ENCODE peak calls at places on chromosome 20, in nine cellular contexts. U is cardiac muscle cell, M is thyroid gland, A is Panc1, C is A673, L is ovary, S is uterus, O is right lobe of liver, H is brain microvascular endothelial cell. X is an unnamed sample.

GRCh38 chr20:43914697-43915208 is at the start of gene TOX2:
- DNase-seq in U (peak; percentile 80), M (peak; percentile 17), A (no peak), C (peak; percentile 83), L (no peak), S (no peak), O (peak; percentile 75), H (no peak), X (no peak)

GRCh38 chr20:54158856-54159418 is 14.8 kb downstream of the CYP24A1 start:
- DNase-seq in U (no peak), M (no peak), A (no peak), C (no peak), L (no peak), S (no peak), O (no peak), H (no peak), X (no peak)

GRCh38 chr20:49901588-49901987 is 13.7 kb downstream of the SPATA2 start:
- DNase-seq in U (peak; percentile 32), M (no peak), A (no peak), C (no peak), L (no peak), S (no peak), O (no peak), H (no peak), X (no peak)

GRCh38 chr20:53990768-53991472 is 79.5 kb downstream of the BCAS1 start:
- DNase-seq in U (no peak), M (no peak), A (no peak), C (no peak), L (no peak), S (no peak), O (no peak), H (no peak), X (no peak)

GRCh38 chr20:21396045-21396893 is 1.1 kb downstream of the NKX2-4 start:
- DNase-seq in U (no peak), M (peak; percentile 15), A (no peak), C (no peak), L (no peak), S (no peak), O (no peak), H (no peak), X (no peak)

GRCh38 chr20:41222299-41222698 is 85.0 kb downstream of the PLCG1 start:
- DNase-seq in U (no peak), M (no peak), A (no peak), C (no peak), L (no peak), S (no peak), O (no peak), H (no peak), X (no peak)

GRCh38 chr20:3687655-3688054 is 5.8 kb upstream of the ADAM33 start:
- DNase-seq in U (no peak), M (no peak), A (no peak), C (peak; percentile 45), L (no peak), S (peak; percentile 77), O (no peak), H (peak; percentile 19), X (peak; percentile 29)

GRCh38 chr20:42294976-42295375 is 676.8 kb upstream of the CHD6 start:
- DNase-seq in U (no peak), M (no peak), A (no peak), C (no peak), L (no peak), S (no peak), O (no peak), H (no peak), X (no peak)

GRCh38 chr20:58843128-58843556 is 7.6 kb downstream of the GNAS-AS1 start:
- DNase-seq in U (no peak), M (no peak), A (no peak), C (no peak), L (no peak), S (no peak), O (no peak), H (no peak), X (no peak)

GRCh38 chr20:35307666-35308653 is 15.7 kb upstream of the FAM83C start:
- DNase-seq in U (no peak), M (peak; percentile 91), A (no peak), C (no peak), L (no peak), S (no peak), O (peak; percentile 83), H (no peak), X (peak; percentile 39)

GRCh38 chr20:7496394-7497111 is 443.7 kb downstream of the HAO1 start:
- DNase-seq in U (no peak), M (no peak), A (no peak), C (no peak), L (no peak), S (no peak), O (no peak), H (peak; percentile 72), X (no peak)

GRCh38 chr20:46575394-46575793 is 24.9 kb upstream of the OCSTAMP start:
- DNase-seq in U (no peak), M (no peak), A (no peak), C (no peak), L (no peak), S (no peak), O (no peak), H (no peak), X (no peak)

GRCh38 chr20:61176874-61177273 is 75.2 kb upstream of the CDH4 start:
- DNase-seq in U (no peak), M (no peak), A (no peak), C (peak; percentile 57), L (no peak), S (no peak), O (no peak), H (no peak), X (no peak)

GRCh38 chr20:51584116-51584515 is 41.6 kb upstream of the NFATC2 start:
- DNase-seq in U (no peak), M (no peak), A (no peak), C (no peak), L (no peak), S (no peak), O (no peak), H (no peak), X (no peak)

GRCh38 chr20:10553326-10553984 is 118.3 kb downstream of the SLX4IP start:
- DNase-seq in U (peak; percentile 73), M (peak; percentile 80), A (no peak), C (peak; percentile 86), L (peak; percentile 81), S (peak; percentile 66), O (peak; percentile 42), H (peak; percentile 86), X (peak; percentile 49)

GRCh38 chr20:41395669-41396664 is 29.3 kb upstream of the EMILIN3 start:
- DNase-seq in U (no peak), M (no peak), A (no peak), C (no peak), L (peak; percentile 31), S (no peak), O (no peak), H (no peak), X (no peak)

GRCh38 chr20:6704132-6704861 is 63.2 kb upstream of the BMP2 start:
- DNase-seq in U (no peak), M (no peak), A (no peak), C (no peak), L (no peak), S (no peak), O (peak; percentile 51), H (peak; percentile 76), X (peak; percentile 88)

GRCh38 chr20:50237349-50237748 is 46.7 kb downstream of the CEBPB start:
- DNase-seq in U (no peak), M (no peak), A (no peak), C (no peak), L (no peak), S (no peak), O (no peak), H (no peak), X (no peak)

GRCh38 chr20:29119141-29119540 is 2138.3 kb upstream of the DEFB115 start:
- DNase-seq in U (no peak), M (no peak), A (no peak), C (no peak), L (no peak), S (no peak), O (no peak), H (no peak), X (no peak)

GRCh38 chr20:29123861-29124260 is 2133.6 kb upstream of the DEFB115 start:
- DNase-seq in U (no peak), M (no peak), A (no peak), C (no peak), L (no peak), S (no peak), O (no peak), H (no peak), X (no peak)
- H3K4me3 ChIP-seq in U (no peak overlapping the region), M (no peak overlapping the region), A (no peak overlapping the region), C (no peak overlapping the region), L (no peak overlapping the region), S (no peak overlapping the region), O (no peak overlapping the region), H (no peak overlapping the region), X (no peak overlapping the region)

DNA sequence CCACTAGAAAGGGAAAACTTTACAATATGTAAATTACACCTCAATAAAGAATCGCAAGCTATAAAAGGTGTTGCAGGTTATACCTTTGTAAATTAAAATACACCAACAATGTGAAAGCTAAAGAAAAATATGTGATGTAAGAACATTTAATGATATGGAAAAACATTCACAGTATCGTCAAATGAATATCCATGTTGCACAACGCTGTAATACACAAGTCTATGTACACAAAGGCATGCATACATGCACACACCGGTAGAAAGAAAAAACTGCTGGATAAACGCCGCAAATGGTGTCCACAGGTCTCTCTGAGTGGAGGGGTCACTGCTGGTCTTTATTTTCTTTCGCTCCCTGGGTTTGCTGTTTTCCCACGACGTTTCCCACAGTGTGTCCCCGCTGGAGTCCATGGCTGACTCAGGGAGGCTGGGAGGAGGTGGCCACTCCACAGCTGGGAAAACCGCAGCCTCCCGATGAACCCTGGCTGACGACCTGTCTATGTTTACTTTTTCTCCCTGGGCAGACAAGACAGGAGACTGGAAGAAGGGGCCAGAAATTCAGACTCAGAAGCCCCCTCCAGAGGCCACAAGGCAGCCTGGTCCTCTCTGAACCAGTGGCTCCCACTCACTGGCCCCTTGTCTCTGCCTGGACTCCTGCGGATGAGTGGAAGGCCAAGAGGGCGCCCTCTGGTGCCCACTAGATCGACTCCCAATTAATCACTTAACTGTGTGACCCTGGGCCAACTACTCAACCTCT is 13.0 kb upstream of the BPI start:
- DNase-seq in U (no peak), M (no peak), A (no peak), C (peak; percentile 22), L (no peak), S (no peak), O (peak; percentile 54), H (peak; percentile 100), X (peak; percentile 65)
- TF ChIP-seq CTCF in U (peak; percentile 63), M (peak; percentile 29), A (peak; percentile 80), C (peak; percentile 50), L (no peak), S (peak; percentile 18), O (peak; percentile 47), H (peak; percentile 91), X (peak; percentile 57)

DNA sequence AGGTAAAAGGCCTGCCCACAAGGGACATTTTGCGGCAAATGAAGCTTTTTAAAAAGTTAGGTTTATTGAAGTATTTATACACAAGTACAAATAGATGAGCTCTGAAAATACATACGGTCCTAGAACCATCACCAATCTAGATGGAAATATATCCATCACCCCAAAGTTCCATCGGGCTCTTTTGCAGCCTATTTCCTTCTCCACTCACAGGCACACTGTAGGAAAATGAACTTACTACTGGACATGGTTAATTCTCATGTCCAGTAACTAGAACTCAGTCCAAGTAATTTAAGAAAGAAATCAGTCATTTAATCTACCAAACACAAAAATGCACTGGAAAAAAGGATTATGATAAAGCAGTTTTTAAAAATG is 6.2 kb downstream of the PCNA start:
- DNase-seq in U (no peak), M (no peak), A (no peak), C (no peak), L (no peak), S (no peak), O (no peak), H (no peak), X (no peak)
- H3K36me3 ChIP-seq in U (peaks cover 35% of the 10 kb centered on the region), M (peaks cover 34% of the 10 kb centered on the region), A (peaks cover 44% of the 10 kb centered on the region), C (peaks cover 75% of the 10 kb centered on the region), L (no peaks in the 10 kb centered on the region), S (no peaks in the 10 kb centered on the region), O (peaks cover 3% of the 10 kb centered on the region), H (peaks cover 34% of the 10 kb centered on the region), X (no peaks in the 10 kb centered on the region)

GRCh38 chr20:22567944-22568871 is 16.2 kb downstream of the FOXA2 start:
- DNase-seq in U (no peak), M (no peak), A (no peak), C (no peak), L (no peak), S (no peak), O (peak; percentile 44), H (no peak), X (no peak)
- H3K4me3 ChIP-seq in U (no peak overlapping the region), M (no peak overlapping the region), A (peak overlapping the region; percentile 41), C (no peak overlapping the region), L (no peak overlapping the region), S (no peak overlapping the region), O (no peak overlapping the region), H (no peak overlapping the region), X (no peak overlapping the region)